ENCODE peak calls at places on chromosomes 7 and 10, in seven cellular contexts. K is pancreas, R is stomach, T is adrenal gland, E is colonic mucosa, I is breast epithelium, F is fibroblast of lung. V is an unnamed sample.
A peak's percentile ranks its signal among the peaks of the same experiment; 100 is the strongest.

GRCh38 chr10:132273966-132274365 is 33.8 kb downstream of the STK32C start:
- DNase-seq in R (no peak), K (no peak), I (no peak), T (no peak), F (no peak), E (no peak), V (no peak)

GRCh38 chr10:105148921-105149320 is 507.8 kb downstream of the SORCS3 start:
- DNase-seq in T (no peak), I (no peak), R (no peak), K (no peak), F (no peak), E (no peak), V (no peak)

GRCh38 chr10:104274762-104275721 is 6.1 kb downstream of the GSTO2 start:
- DNase-seq in E (peak; percentile 65), R (peak; percentile 68), I (no peak), K (peak; percentile 76), F (peak; percentile 49), T (no peak), V (peak; percentile 49)

GRCh38 chr7:135536160-135536559 is 21.6 kb upstream of the NUP205 start:
- DNase-seq in T (no peak), F (peak; percentile 59), I (no peak), K (no peak), R (no peak), E (no peak), V (peak; percentile 55)

GRCh38 chr10:132306951-132307751 is 599 bp downstream of the STK32C start:
- DNase-seq in K (peak; percentile 70), T (peak; percentile 58), F (peak; percentile 7), E (no peak), R (peak; percentile 71), I (peak; percentile 65), V (no peak)

GRCh38 chr7:131653418-131654248 is 97.2 kb upstream of the PODXL start:
- DNase-seq in T (no peak), F (no peak), E (no peak), R (no peak), I (no peak), K (no peak), V (no peak)

GRCh38 chr7:133364959-133365680 is 112.2 kb downstream of the EXOC4 start:
- DNase-seq in K (no peak), I (no peak), T (no peak), F (peak; percentile 62), R (no peak), E (no peak), V (peak; percentile 25)

GRCh38 chr10:103276251-103276936 is 544 bp upstream of the INA start:
- DNase-seq in R (no peak), I (no peak), E (no peak), T (no peak), K (no peak), F (no peak), V (peak; percentile 14)

GRCh38 chr10:77494789-77495541 is 142.6 kb downstream of the KCNMA1 start:
- DNase-seq in E (no peak), T (no peak), R (no peak), F (no peak), K (no peak), I (no peak), V (no peak)

GRCh38 chr10:56537984-56538383 is 176.9 kb upstream of the ZWINT start:
- DNase-seq in K (no peak), F (peak; percentile 43), R (no peak), T (peak; percentile 19), E (no peak), I (no peak), V (peak; percentile 6)

GRCh38 chr7:158413962-158414961 is 173.4 kb downstream of the PTPRN2 start:
- DNase-seq in F (no peak), K (no peak), I (peak; percentile 20), R (peak; percentile 22), T (no peak), E (no peak), V (no peak)

GRCh38 chr7:6028563-6028962 is 2.6 kb upstream of the ANKRD61 start:
- DNase-seq in T (no peak), F (no peak), R (no peak), K (no peak), E (no peak), I (no peak), V (no peak)

GRCh38 chr7:6027806-6028365 is 3.3 kb upstream of the ANKRD61 start:
- DNase-seq in E (no peak), T (no peak), K (no peak), F (no peak), R (no peak), I (no peak), V (no peak)

GRCh38 chr7:6026917-6027316 is 4.3 kb upstream of the ANKRD61 start:
- DNase-seq in R (no peak), E (peak; percentile 29), F (no peak), T (no peak), I (no peak), K (no peak), V (no peak)

GRCh38 chr7:6023974-6024435 is 7.2 kb upstream of the ANKRD61 start:
- DNase-seq in E (peak; percentile 62), K (no peak), R (no peak), T (no peak), I (no peak), F (no peak), V (no peak)

DNA sequence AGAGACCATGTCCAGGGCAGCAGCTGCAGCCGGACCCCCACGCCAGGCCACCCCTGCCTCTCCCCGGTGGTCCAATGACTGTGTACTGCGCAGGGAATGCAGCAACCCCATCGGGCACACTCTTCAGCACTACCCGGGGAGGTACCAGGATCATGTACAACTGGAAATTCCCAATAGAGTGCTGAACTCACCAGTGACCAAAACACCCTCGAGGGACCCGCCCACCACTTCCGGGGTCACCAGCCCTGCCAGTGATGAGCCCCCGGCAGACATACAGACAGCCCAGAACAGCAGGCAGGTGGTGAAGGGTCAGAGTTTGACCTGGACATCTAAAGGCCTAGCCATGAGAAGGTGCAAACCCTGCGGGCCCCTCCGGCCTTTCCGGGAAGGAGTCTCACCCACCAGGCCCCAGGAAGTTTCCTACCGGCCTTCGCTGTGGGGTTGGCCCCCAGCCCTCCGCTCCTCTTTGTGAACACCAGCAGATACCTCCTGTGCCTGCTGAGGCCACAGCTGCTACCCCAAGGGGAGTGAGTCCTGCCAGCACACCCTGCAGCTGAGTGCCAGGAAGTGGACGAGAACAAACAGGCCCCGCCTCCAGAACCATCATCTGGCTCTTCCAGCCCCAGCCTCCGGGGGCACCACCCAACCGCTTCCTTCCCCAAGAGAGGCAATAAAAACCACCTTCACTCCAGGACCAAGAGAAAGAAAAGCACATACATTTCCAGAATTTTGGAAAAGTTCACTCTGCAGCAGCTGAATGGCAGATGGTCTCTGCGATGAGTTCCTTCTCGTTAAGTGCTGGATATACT is 5.0 kb upstream of the ANKRD61 start:
- DNase-seq in R (peak; percentile 67), E (peak; percentile 91), I (no peak), F (peak; percentile 24), K (peak; percentile 36), T (peak; percentile 69), V (peak; percentile 76)
- TF ChIP-seq CTCF in R (no peak), E (no peak), I (no peak), F (peak; percentile 27), K (no peak), T (no peak), V (peak; percentile 54)

DNA sequence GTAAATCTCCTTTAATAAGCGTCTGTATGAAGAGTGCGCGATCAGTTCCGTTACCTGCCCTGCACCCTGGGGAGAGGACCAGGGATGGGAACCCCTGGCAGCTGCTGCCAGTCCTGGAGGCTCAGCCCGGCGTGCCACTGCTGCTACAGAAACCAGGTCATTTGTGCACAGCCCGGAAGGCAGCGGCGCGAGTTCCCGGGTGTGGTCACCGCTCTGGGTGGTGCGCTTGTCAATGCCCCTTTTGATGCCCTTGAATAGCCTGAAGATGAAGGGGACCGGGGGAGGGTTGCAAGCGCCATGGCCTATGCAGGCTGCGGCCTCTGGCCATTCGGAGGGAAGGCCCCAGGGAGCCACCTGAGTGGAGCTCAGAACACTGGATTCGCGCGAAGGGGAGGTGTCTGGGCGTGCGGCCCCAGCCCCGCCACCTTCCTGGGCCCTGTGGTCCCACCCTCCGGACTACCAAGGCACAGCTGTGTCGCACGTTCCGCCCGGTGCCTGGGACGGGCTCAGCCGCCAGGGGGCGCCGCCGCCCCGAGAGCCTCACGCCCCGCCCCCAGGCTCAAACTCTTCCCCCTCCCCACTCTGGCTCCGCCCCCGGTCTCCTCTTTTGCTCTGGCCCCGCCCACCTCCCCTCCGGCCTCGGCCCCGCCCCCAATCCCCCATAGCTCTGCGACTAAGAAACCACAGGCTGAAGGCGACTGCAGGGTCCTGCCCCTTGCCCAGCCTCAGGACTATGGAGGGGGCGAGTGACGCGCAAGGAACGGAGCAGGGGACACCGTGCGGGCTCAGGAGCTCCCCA is 16.5 kb downstream of the AP5Z1 start:
- DNase-seq in R (peak; percentile 33), K (peak; percentile 62), F (peak; percentile 48), I (no peak), E (peak; percentile 77), T (peak; percentile 86), V (peak; percentile 50)
- H3K4me3 ChIP-seq in R (peak overlapping the region; percentile 51), K (no peak overlapping the region), F (no peak overlapping the region), I (peak overlapping the region; percentile 30), E (peak overlapping the region; percentile 57), T (peak overlapping the region; percentile 35), V (no peak overlapping the region)

GRCh38 chr10:43265799-43266721 is 805 bp downstream of the RASGEF1A start:
- DNase-seq in E (peak; percentile 17), I (peak; percentile 72), T (peak; percentile 38), R (peak; percentile 40), K (peak; percentile 45), F (no peak), V (peak; percentile 19)
- TF ChIP-seq CTCF in E (no peak), I (peak; percentile 52), T (no peak), R (no peak), K (peak; percentile 35), F (no peak), V (no peak)

GRCh38 chr7:92624298-92624996 is 34.3 kb upstream of the FAM133B start:
- DNase-seq in K (no peak), R (no peak), T (no peak), E (no peak), I (no peak), F (no peak), V (no peak)

GRCh38 chr7:92622680-92623079 is 32.5 kb upstream of the FAM133B start:
- DNase-seq in K (no peak), F (no peak), T (no peak), R (no peak), E (no peak), I (no peak), V (no peak)

GRCh38 chr7:92623544-92623943 is 33.4 kb upstream of the FAM133B start:
- DNase-seq in E (no peak), R (no peak), I (no peak), T (no peak), K (no peak), F (no peak), V (no peak)

GRCh38 chr7:92621026-92621540 is 30.9 kb upstream of the FAM133B start:
- DNase-seq in R (peak; percentile 55), T (peak; percentile 70), K (peak; percentile 72), E (peak; percentile 77), I (no peak), F (peak; percentile 97), V (peak; percentile 94)

DNA sequence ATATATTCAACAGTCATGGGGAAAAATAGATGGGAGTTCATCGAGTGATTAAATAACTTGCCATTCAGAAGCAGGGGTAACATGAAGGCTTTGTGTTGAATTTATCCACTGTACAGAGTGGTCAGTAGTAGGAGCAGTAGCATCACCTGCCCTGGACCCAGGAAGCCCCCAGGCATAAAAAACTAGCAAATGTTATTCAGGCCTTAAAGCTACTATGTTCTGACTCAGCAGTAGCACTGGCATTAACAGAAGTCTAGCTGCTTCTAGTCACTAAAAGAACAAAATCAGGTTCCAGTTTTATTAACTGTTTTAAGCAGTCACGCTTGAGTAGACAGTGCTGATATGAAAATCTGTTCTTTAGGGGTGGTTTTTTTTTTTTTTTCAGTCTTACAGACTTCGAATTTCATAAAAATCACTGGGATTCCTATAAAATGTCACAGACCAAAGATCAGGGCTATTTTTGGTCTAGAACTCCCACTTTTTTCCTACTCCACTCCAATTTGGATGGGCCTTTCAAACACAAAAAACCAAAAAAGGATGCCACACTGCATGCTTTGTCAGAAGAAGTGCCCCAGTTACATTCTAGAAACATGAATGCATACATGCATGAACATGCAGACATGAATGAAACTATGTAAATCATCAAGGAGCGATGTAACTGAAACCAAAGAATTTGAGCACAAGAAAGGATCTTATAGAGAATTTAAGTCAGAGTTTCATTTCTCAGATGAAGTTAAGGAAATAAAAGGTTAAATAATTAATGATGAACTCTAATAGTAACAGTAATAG is 31.6 kb upstream of the FAM133B start:
- DNase-seq in T (no peak), K (no peak), I (no peak), R (no peak), E (no peak), F (no peak), V (no peak)
- H3K4me3 ChIP-seq in T (no peak overlapping the region), K (no peak overlapping the region), I (no peak overlapping the region), R (no peak overlapping the region), E (no peak overlapping the region), F (no peak overlapping the region), V (no peak overlapping the region)

V was measured in NB4.